ENCODE peak calls at places on chromosome 3, in four cellular contexts. Q is IMR-90, A is tibial nerve, U is transverse colon. X is an unnamed sample.

GRCh38 chr3:42476225-42477160 is 25.9 kb upstream of the VIPR1 start:
- DNase-seq in Q (no peak), A (no peak), U (peak; percentile 62), X (no peak)

GRCh38 chr3:155370764-155371503 is 77.5 kb upstream of the STRIT1 start:
- DNase-seq in Q (no peak), A (no peak), U (no peak), X (no peak)

GRCh38 chr3:85592256-85592655 is 633.5 kb downstream of the CADM2 start:
- DNase-seq in Q (no peak), A (no peak), U (no peak), X (no peak)

GRCh38 chr3:127368186-127369032 is 80.6 kb upstream of the PRR20G start:
- DNase-seq in Q (no peak), A (no peak), U (no peak), X (no peak)

GRCh38 chr3:158961911-158962310 is 160.1 kb downstream of the MFSD1 start:
- DNase-seq in Q (no peak), A (no peak), U (no peak), X (no peak)

GRCh38 chr3:141412936-141413354 is 44.6 kb downstream of the ZBTB38 start:
- DNase-seq in Q (peak; percentile 85), A (peak; percentile 89), U (peak; percentile 76), X (peak; percentile 96)

GRCh38 chr3:110625126-110625798 is 446.4 kb upstream of the NECTIN3 start:
- DNase-seq in Q (no peak), A (no peak), U (no peak), X (no peak)

GRCh38 chr3:154078672-154079071 is 42.5 kb upstream of the ARHGEF26 start:
- DNase-seq in Q (no peak), A (no peak), U (no peak), X (no peak)

DNA sequence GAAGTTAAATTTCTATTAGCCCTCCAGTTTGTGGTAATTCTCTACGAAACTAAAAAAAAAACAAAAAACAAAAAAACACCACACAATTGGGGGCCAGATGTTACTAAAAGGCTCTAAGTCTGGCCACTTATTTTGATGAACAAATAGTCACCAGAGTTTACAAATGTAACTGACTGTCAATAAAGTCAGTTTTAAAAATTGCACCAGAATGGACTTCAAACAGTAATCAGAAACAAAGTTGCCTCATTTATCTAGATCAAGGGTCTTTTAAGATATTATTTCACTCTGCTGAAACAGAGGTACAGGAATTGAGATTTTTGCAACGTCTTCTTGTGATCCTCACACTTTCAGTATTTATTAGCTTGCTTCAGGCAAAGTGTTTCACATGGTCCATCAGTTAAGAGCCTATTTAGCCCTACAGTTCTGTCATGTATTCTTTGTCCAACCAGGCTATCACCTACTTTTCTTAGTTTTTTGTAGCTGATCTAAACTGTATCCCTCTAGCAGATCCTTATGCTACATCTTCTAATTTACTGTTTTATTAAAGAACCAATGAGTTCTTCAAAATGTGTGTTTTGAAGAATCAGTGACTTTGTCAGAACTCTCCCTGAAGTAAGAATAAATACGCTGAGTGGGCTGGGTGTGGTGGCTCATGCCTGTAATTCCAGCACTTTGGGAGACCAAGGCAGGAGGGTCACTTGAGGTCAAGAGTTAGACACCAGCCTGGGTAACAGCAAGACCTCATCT is 74.7 kb downstream of the ANKRD28 start:
- DNase-seq in Q (no peak), A (no peak), U (no peak), X (no peak)
- TF ChIP-seq POLR2A in Q (no peak), A (no peak), U (no peak), X (no peak)

DNA sequence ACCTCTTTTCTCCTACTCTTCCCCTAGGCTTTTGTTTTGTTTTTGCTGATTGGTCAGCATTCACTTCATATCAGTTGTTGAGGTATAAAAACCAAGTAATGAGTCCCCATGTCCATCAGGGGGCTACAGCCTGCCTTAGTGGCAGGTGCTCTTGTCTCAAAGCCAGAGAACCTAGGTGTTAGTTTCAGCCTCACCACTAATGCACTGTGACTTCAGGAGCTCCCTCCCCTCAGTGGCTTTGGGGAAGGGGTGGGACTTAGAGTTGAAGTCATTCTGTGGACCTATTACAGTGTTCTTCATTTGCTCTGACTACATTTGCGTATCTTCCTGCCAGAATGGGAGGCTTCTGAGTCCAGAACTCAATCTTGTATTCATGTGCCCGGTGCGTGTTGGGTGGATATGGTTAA is 41.6 kb downstream of the NR2C2 start:
- DNase-seq in Q (no peak), A (no peak), U (peak; percentile 41), X (no peak)
- TF ChIP-seq POLR2A in Q (no peak), A (no peak), U (no peak), X (no peak)

GRCh38 chr3:131541288-131541687 is 38.5 kb upstream of the MRPL3 start:
- DNase-seq in Q (no peak), A (no peak), U (no peak), X (no peak)
- TF ChIP-seq POLR2A in Q (no peak), A (no peak), U (no peak), X (no peak)

DNA sequence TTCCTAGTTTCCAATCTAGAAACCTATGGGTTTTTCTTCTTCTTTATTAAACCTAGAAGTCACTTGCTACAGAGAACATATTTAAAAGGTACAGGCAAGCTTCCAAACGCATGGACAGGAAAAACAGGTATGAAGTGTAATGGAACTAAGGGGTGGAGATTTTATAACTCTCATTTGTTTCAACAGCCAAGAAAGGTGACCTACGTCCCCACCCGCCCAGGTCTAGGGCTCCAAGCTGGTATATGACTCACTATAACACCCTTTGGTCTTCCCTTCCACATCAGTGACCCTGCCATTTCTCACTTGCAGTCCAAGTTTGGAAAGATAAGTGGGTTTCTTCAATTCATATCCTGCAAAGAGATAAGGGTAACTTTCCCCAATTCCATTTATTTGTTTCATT is 6.0 kb upstream of the LIPH start:
- DNase-seq in Q (no peak), A (no peak), U (peak; percentile 85), X (no peak)
- TF ChIP-seq POLR2A in Q (no peak), A (no peak), U (no peak), X (no peak)

GRCh38 chr3:49236226-49236625 is 40.8 kb downstream of the C3orf62 start:
- DNase-seq in Q (no peak), A (no peak), U (no peak), X (no peak)

GRCh38 chr3:49237344-49237743 is 39.7 kb downstream of the C3orf62 start:
- DNase-seq in Q (no peak), A (no peak), U (no peak), X (no peak)

DNA sequence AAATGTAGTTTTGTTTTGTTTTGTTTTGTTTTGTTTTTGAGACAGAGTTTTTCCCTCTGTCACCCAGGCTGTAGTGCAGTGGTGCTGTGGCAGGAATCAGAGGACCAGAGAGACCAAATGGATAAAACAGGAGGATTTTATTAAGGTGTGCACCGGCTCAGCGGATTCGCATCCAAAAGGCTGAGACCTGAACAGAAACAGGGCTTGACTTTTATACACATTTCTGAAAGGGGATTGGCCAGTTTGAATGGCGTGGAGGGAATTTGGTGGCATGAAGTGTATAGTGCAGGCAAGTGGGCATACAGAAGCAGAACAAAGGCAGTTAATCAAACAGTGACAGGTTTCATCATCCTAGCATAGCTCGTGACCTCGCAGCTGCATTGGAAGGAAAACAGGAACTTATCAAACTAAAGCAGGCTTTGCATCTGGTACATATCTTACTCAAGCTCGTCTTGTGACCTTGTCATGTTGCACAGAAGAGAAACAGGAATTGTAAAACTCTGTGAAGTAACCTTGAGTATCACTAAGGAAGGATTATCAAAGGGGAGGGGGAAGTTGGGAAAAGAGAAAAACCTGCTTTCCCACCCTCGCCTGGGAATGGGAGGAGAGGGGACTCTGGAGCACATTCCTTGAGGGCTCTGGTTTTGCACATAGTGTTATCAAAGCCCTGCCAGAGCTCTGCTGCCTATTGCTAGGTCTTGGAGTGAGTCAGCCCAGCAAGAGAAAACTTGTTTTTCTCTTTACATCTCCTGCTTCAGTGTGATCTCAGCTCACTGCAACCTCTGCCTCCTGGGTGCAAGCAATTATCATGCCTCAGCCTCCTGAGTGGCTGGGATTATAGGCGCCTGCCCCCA is 38.5 kb downstream of the C3orf62 start:
- DNase-seq in Q (peak; percentile 69), A (peak; percentile 84), U (peak; percentile 33), X (peak; percentile 50)
- TF ChIP-seq POLR2A in Q (no peak), A (no peak), U (no peak), X (no peak)